ENCODE peak calls at places on chromosomes 13 and 19, in four cellular contexts. V is suprapubic skin; A is cardiac muscle cell; L is CD8-positive, alpha-beta memory T cell. D is an unnamed sample.

GRCh38 chr13:112885782-112886268 is 83.2 kb upstream of the MCF2L start:
- DNase-seq in V (peak; percentile 88), A (peak; percentile 94), L (peak; percentile 40), D (no peak)

GRCh38 chr13:40313269-40314200 is 352.9 kb downstream of the FOXO1 start:
- DNase-seq in V (no peak), A (peak; percentile 69), L (no peak), D (no peak)

GRCh38 chr19:42083537-42083936 is 7.6 kb downstream of the ZNF574 start:
- DNase-seq in V (no peak), A (no peak), L (no peak), D (no peak)

GRCh38 chr13:43785681-43786471 is 896 bp downstream of the ENOX1 start:
- DNase-seq in V (peak; percentile 84), A (peak; percentile 82), L (no peak), D (peak; percentile 44)

GRCh38 chr13:40772765-40773473 is 1.9 kb upstream of the MRPS31 start:
- DNase-seq in V (no peak), A (no peak), L (no peak), D (no peak)

GRCh38 chr19:11496391-11497163 is 9.1 kb downstream of the ZNF653 start:
- DNase-seq in V (no peak), A (peak; percentile 88), L (peak; percentile 69), D (peak; percentile 37)

GRCh38 chr19:55070755-55071502 is 4.7 kb upstream of the EPS8L1 start:
- DNase-seq in V (no peak), A (peak; percentile 46), L (no peak), D (no peak)

GRCh38 chr13:112929778-112930055 is 39.3 kb upstream of the MCF2L start:
- DNase-seq in V (no peak), A (no peak), L (no peak), D (no peak)

GRCh38 chr19:3801412-3802096 is 15.4 kb upstream of the MATK start:
- DNase-seq in V (no peak), A (peak; percentile 21), L (peak; percentile 77), D (peak; percentile 31)

GRCh38 chr19:57282011-57282636 is 1.8 kb downstream of the ZNF460 start:
- DNase-seq in V (no peak), A (no peak), L (no peak), D (no peak)

GRCh38 chr19:18063463-18063862 is 23.3 kb downstream of the IL12RB1 start:
- DNase-seq in V (no peak), A (no peak), L (peak; percentile 62), D (no peak)

GRCh38 chr13:60032836-60033235 is 130.9 kb downstream of the DIAPH3 start:
- DNase-seq in V (no peak), A (no peak), L (no peak), D (no peak)

GRCh38 chr13:114304346-114305034 is 9.8 kb upstream of the CHAMP1 start:
- DNase-seq in V (no peak), A (no peak), L (no peak), D (no peak)

GRCh38 chr13:112245959-112246358 is 130.2 kb upstream of the SPACA7 start:
- DNase-seq in V (peak; percentile 63), A (no peak), L (no peak), D (no peak)

GRCh38 chr13:41418027-41418426 is 39.3 kb upstream of the RGCC start:
- DNase-seq in V (no peak), A (peak; percentile 84), L (no peak), D (no peak)

GRCh38 chr13:98143601-98144500 is 957 bp downstream of the FARP1 start:
- DNase-seq in V (no peak), A (peak; percentile 61), L (no peak), D (no peak)

GRCh38 chr13:77703426-77703825 is 5.9 kb downstream of the SLAIN1 start:
- DNase-seq in V (no peak), A (no peak), L (no peak), D (no peak)

GRCh38 chr19:16076958-16077611 is 790 bp downstream of the TPM4 start:
- DNase-seq in V (peak; percentile 82), A (peak; percentile 66), L (no peak), D (peak; percentile 35)

GRCh38 chr19:15759962-15760565 is 22.3 kb downstream of the OR10H3 start:
- DNase-seq in V (no peak), A (no peak), L (no peak), D (no peak)

GRCh38 chr13:102904408-102904862 is 58.6 kb downstream of the ERCC5 start:
- DNase-seq in V (no peak), A (no peak), L (no peak), D (no peak)

DNA sequence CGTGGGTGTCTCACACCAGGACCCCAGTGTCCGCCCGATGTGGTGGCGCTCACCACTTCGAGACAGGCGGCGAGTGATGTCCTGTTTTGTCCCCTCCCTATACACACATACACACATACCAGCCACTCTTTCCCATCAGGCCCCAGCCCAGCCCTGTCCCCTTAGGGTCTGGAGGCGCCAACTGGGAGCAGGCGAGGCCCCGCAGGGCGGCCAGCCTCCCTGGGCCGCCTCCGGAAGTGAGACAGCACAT is 38.1 kb upstream of the NANOS3 start:
- DNase-seq in V (no peak), A (no peak), L (no peak), D (no peak)
- H3K27ac ChIP-seq in V (peak overlapping the region; percentile 100), A (no peak overlapping the region), L (peak overlapping the region; percentile 99), D (peak overlapping the region; percentile 94)

GRCh38 chr19:7230826-7231225 is 63.4 kb downstream of the INSR start:
- DNase-seq in V (no peak), A (no peak), L (no peak), D (peak; percentile 18)
- H3K27ac ChIP-seq in V (no peak overlapping the region), A (no peak overlapping the region), L (no peak overlapping the region), D (no peak overlapping the region)

GRCh38 chr19:12757544-12758274 is 6.1 kb downstream of the BEST2 start:
- DNase-seq in V (no peak), A (peak; percentile 86), L (peak; percentile 65), D (peak; percentile 16)
- H3K27ac ChIP-seq in V (peak overlapping the region; percentile 14), A (no peak overlapping the region), L (no peak overlapping the region), D (no peak overlapping the region)

DNA sequence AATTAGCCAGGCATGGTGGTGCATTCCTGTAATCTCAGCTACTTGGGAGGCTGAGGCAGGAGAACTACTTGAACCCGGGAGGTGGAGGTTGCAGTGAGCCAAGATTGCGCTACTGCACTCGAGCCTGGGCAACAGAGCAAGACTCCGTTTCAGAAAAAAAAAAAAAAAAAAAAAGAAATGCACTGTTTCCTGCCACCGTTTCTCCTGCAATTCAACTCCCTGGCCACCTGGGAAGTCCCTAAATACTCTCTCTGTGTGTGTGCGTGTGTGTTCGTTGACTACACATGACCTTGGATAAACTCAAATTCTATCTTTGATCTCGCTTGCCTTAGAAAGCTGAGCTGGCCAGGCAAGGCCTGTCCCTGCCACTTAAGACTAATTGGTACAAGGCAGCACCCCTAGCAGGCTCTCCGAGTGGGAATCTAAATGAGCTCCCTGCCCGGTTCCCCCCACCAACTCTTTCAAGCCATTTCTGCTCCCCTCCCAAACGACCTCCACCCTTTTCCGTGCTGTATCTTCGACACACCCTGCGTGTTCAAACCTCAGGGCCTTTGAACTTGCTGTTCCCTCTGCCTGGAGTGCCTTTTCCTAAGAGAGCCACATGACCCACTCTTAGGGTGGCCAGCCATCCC is 5.2 kb upstream of the BCAT2 start:
- DNase-seq in V (no peak), A (no peak), L (no peak), D (no peak)
- H3K27ac ChIP-seq in V (no peak overlapping the region), A (no peak overlapping the region), L (no peak overlapping the region), D (no peak overlapping the region)

GRCh38 chr19:8208119-8208709 is 956 bp upstream of the CERS4 start:
- DNase-seq in V (no peak), A (peak; percentile 6), L (no peak), D (peak; percentile 53)
- H3K27ac ChIP-seq in V (peak overlapping the region; percentile 89), A (no peak overlapping the region), L (no peak overlapping the region), D (peak overlapping the region; percentile 94)

GRCh38 chr19:6394831-6395230 is 1.9 kb upstream of the GTF2F1 start:
- DNase-seq in V (no peak), A (no peak), L (no peak), D (no peak)
- H3K27ac ChIP-seq in V (no peak overlapping the region), A (no peak overlapping the region), L (no peak overlapping the region), D (no peak overlapping the region)

GRCh38 chr13:49859568-49859967 is 67.1 kb upstream of the KPNA3 start:
- DNase-seq in V (no peak), A (peak; percentile 82), L (no peak), D (no peak)
- H3K27ac ChIP-seq in V (no peak overlapping the region), A (no peak overlapping the region), L (no peak overlapping the region), D (no peak overlapping the region)

DNA sequence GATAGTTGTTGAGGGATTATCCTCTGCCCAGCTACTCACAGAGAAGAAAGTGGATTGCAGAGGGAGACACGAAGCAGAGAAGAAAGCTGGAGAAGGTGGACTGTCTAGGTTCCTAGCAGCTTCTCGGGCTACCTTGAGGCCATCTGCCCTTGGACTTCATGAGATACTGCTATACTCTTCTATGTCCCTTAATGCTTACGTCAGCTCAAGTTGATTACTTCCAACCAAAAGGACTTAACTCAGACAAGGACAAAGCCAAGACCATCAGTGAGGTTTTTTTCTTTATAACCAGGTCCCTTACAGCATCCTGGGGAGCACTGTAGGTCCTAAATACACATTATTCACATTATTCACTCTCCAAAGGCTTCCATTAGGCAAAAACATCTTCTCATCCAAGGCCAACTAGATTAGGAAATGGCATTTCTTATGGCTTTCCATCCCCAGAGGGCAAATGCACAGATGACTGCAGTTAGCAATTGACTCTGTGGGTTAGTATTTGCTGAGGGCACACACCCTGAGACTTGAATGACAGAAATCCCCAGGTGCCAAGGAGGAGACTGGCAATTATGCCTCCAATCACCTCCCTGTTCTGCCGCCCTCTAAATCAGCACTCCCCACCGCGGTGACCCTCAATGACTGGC is 4.1 kb upstream of the UBE2L5 start:
- DNase-seq in V (no peak), A (no peak), L (no peak), D (no peak)
- H3K27ac ChIP-seq in V (no peak overlapping the region), A (no peak overlapping the region), L (no peak overlapping the region), D (no peak overlapping the region)

D was measured in caudate nucleus.